ENCODE peak calls at places on chromosomes 12 and 14, in seven cellular contexts. One of them, this sample, is unnamed.

GRCh38 chr14:88069677-88070076 is 64.7 kb downstream of the GPR65 start:
- DNase-seq in stromal cell of bone marrow: no peak
- DNase-seq in AG08395: no peak
- DNase-seq in CD8-positive, alpha-beta T cell: no peak
- DNase-seq in fibroblast of pulmonary artery: no peak
- DNase-seq in AML-193: no peak
- DNase-seq in globus pallidus: no peak
- DNase-seq in this sample: no peak

GRCh38 chr14:92010644-92011043 is 29.2 kb downstream of the TRIP11 start:
- DNase-seq in stromal cell of bone marrow: no peak
- DNase-seq in AG08395: no peak
- DNase-seq in CD8-positive, alpha-beta T cell: no peak
- DNase-seq in fibroblast of pulmonary artery: no peak
- DNase-seq in AML-193: no peak
- DNase-seq in globus pallidus: no peak
- DNase-seq in this sample: no peak

GRCh38 chr14:24171422-24172260 is at the start of gene REC8:
- DNase-seq in stromal cell of bone marrow: no peak
- DNase-seq in AG08395: no peak
- DNase-seq in CD8-positive, alpha-beta T cell: peak
- DNase-seq in fibroblast of pulmonary artery: peak
- DNase-seq in AML-193: peak
- DNase-seq in globus pallidus: peak
- DNase-seq in this sample: no peak

GRCh38 chr14:61456720-61457119 is 135.3 kb downstream of the PRKCH start:
- DNase-seq in stromal cell of bone marrow: peak
- DNase-seq in AG08395: peak
- DNase-seq in CD8-positive, alpha-beta T cell: peak
- DNase-seq in fibroblast of pulmonary artery: peak
- DNase-seq in AML-193: peak
- DNase-seq in globus pallidus: peak
- DNase-seq in this sample: peak

GRCh38 chr12:57883057-57883456 is 36.5 kb upstream of the CTDSP2 start:
- DNase-seq in stromal cell of bone marrow: no peak
- DNase-seq in AG08395: no peak
- DNase-seq in CD8-positive, alpha-beta T cell: no peak
- DNase-seq in fibroblast of pulmonary artery: no peak
- DNase-seq in AML-193: no peak
- DNase-seq in globus pallidus: no peak
- DNase-seq in this sample: no peak

GRCh38 chr12:106926657-106927056 is 29.1 kb upstream of the TMEM263 start:
- DNase-seq in stromal cell of bone marrow: no peak
- DNase-seq in AG08395: no peak
- DNase-seq in CD8-positive, alpha-beta T cell: no peak
- DNase-seq in fibroblast of pulmonary artery: no peak
- DNase-seq in AML-193: no peak
- DNase-seq in globus pallidus: no peak
- DNase-seq in this sample: no peak

GRCh38 chr14:64696355-64696844 is 7.8 kb upstream of the PLEKHG3 start:
- DNase-seq in stromal cell of bone marrow: no peak
- DNase-seq in AG08395: no peak
- DNase-seq in CD8-positive, alpha-beta T cell: no peak
- DNase-seq in fibroblast of pulmonary artery: no peak
- DNase-seq in AML-193: no peak
- DNase-seq in globus pallidus: no peak
- DNase-seq in this sample: no peak

GRCh38 chr12:87960557-87960956 is 68.6 kb downstream of the C12orf50 start:
- DNase-seq in stromal cell of bone marrow: no peak
- DNase-seq in AG08395: no peak
- DNase-seq in CD8-positive, alpha-beta T cell: no peak
- DNase-seq in fibroblast of pulmonary artery: no peak
- DNase-seq in AML-193: no peak
- DNase-seq in globus pallidus: no peak
- DNase-seq in this sample: no peak